ENCODE peak calls at places on chromosomes 7 and 10, in eight cellular contexts. One of them, this sample, is unnamed.

GRCh38 chr7:22617166-22617565 is 109.8 kb upstream of the IL6 start:
- DNase-seq in CD8-positive, alpha-beta T cell: no peak
- DNase-seq in stomach: no peak
- DNase-seq in epithelial cell of proximal tubule: no peak
- DNase-seq in AG09309: no peak
- DNase-seq in CD4-positive, alpha-beta T cell: no peak
- DNase-seq in WTC11: no peak
- DNase-seq in HL-60: no peak
- DNase-seq in this sample: no peak

GRCh38 chr10:52864459-52865106 is 92.0 kb upstream of the MBL2 start:
- DNase-seq in HL-60: no peak
- DNase-seq in CD4-positive, alpha-beta T cell: no peak
- DNase-seq in epithelial cell of proximal tubule: peak
- DNase-seq in AG09309: peak
- DNase-seq in CD8-positive, alpha-beta T cell: no peak
- DNase-seq in WTC11: peak
- DNase-seq in stomach: no peak
- DNase-seq in this sample: no peak

GRCh38 chr7:47361746-47362215 is 220.1 kb downstream of the TNS3 start:
- DNase-seq in HL-60: no peak
- DNase-seq in epithelial cell of proximal tubule: peak
- DNase-seq in WTC11: no peak
- DNase-seq in CD4-positive, alpha-beta T cell: no peak
- DNase-seq in CD8-positive, alpha-beta T cell: no peak
- DNase-seq in stomach: peak
- DNase-seq in AG09309: peak
- DNase-seq in this sample: no peak

GRCh38 chr7:23696916-23697441 is 13.0 kb upstream of the STK31 start:
- DNase-seq in WTC11: peak
- DNase-seq in CD8-positive, alpha-beta T cell: peak
- DNase-seq in stomach: peak
- DNase-seq in CD4-positive, alpha-beta T cell: peak
- DNase-seq in HL-60: peak
- DNase-seq in epithelial cell of proximal tubule: no peak
- DNase-seq in AG09309: no peak
- DNase-seq in this sample: peak

GRCh38 chr7:135152447-135152846 is 4.6 kb downstream of the TMEM140 start:
- DNase-seq in stomach: no peak
- DNase-seq in epithelial cell of proximal tubule: no peak
- DNase-seq in CD8-positive, alpha-beta T cell: no peak
- DNase-seq in WTC11: no peak
- DNase-seq in AG09309: no peak
- DNase-seq in HL-60: no peak
- DNase-seq in CD4-positive, alpha-beta T cell: no peak
- DNase-seq in this sample: no peak

GRCh38 chr10:78225611-78226010 is 191.9 kb downstream of the RPS24 start:
- DNase-seq in CD4-positive, alpha-beta T cell: no peak
- DNase-seq in HL-60: no peak
- DNase-seq in WTC11: no peak
- DNase-seq in stomach: no peak
- DNase-seq in CD8-positive, alpha-beta T cell: no peak
- DNase-seq in epithelial cell of proximal tubule: no peak
- DNase-seq in AG09309: no peak
- DNase-seq in this sample: no peak

GRCh38 chr7:2829040-2829439 is 15.1 kb downstream of the GNA12 start:
- DNase-seq in CD8-positive, alpha-beta T cell: no peak
- DNase-seq in CD4-positive, alpha-beta T cell: no peak
- DNase-seq in stomach: no peak
- DNase-seq in WTC11: no peak
- DNase-seq in epithelial cell of proximal tubule: no peak
- DNase-seq in AG09309: no peak
- DNase-seq in HL-60: no peak
- DNase-seq in this sample: no peak

GRCh38 chr7:35526645-35527044 is 168.3 kb downstream of the HERPUD2 start:
- DNase-seq in CD8-positive, alpha-beta T cell: no peak
- DNase-seq in WTC11: no peak
- DNase-seq in epithelial cell of proximal tubule: no peak
- DNase-seq in HL-60: no peak
- DNase-seq in stomach: no peak
- DNase-seq in AG09309: no peak
- DNase-seq in CD4-positive, alpha-beta T cell: no peak
- DNase-seq in this sample: no peak

GRCh38 chr10:77591238-77591880 is 46.2 kb downstream of the KCNMA1 start:
- DNase-seq in WTC11: no peak
- DNase-seq in stomach: no peak
- DNase-seq in CD4-positive, alpha-beta T cell: no peak
- DNase-seq in epithelial cell of proximal tubule: no peak
- DNase-seq in HL-60: no peak
- DNase-seq in AG09309: no peak
- DNase-seq in CD8-positive, alpha-beta T cell: no peak
- DNase-seq in this sample: no peak

DNA sequence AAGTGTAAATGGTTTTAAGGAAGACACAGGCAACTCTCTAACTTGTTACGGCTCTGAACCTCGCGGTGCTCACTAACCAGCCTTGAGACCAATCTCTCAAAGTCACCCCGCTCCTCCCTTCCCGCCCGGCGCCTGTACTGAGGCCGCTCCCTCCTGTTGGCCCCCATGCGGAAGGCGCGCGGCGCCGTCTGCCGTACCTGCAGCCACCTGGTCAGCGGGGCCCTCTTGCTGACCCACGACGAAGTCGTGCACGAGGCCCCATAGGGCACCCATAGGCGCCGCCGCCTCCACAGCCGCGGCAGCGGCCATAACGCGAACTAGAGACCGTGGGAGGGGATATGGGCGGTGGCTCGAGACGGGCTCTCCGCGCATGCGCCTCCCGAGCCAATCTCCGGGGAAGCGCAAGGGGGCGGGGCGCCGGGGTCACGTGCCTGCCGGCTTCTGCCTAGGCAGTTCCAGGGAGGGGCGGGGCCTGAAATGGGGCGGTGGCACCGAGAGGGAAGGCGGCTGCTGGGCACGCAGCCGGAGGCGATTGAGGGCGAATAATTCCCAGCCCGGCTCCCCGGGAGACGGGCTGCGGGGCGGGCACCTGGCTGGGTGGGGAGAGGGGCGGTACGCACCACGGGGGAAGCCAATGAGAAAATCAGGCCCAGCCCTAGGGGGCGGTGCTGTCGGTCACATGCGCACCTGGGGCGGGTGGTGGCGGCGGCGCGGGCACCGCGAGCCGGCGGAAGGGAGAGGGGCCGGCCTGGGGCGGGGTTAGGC is at the start of gene MMS19:
- DNase-seq in HL-60: peak
- DNase-seq in WTC11: peak
- DNase-seq in AG09309: peak
- DNase-seq in CD4-positive, alpha-beta T cell: peak
- DNase-seq in CD8-positive, alpha-beta T cell: peak
- DNase-seq in stomach: peak
- DNase-seq in epithelial cell of proximal tubule: peak
- DNase-seq in this sample: peak
- TF ChIP-seq CTCF in HL-60: no peak
- TF ChIP-seq CTCF in WTC11: no peak
- TF ChIP-seq CTCF in AG09309: no peak
- TF ChIP-seq CTCF in CD4-positive, alpha-beta T cell: no peak
- TF ChIP-seq CTCF in CD8-positive, alpha-beta T cell: no peak
- TF ChIP-seq CTCF in stomach: no peak
- TF ChIP-seq CTCF in epithelial cell of proximal tubule: no peak
- TF ChIP-seq CTCF in this sample: no peak

DNA sequence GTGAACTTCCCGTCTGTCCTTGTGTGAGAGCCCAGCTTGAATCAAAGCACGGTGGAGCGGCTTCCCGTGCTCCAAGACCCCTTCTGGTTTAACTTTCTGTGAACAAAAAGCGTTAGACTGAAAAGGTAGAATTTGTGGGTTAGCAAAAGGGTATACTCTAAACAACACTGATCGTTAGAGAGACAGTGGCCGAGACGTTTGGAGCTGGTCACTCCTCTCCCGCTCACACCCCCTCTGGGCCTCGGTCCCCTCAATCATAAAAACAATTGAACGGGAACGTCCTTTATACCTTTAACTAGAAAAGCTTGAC is 502 bp downstream of the PRKRIP1 start:
- DNase-seq in AG09309: no peak
- DNase-seq in WTC11: no peak
- DNase-seq in HL-60: no peak
- DNase-seq in epithelial cell of proximal tubule: no peak
- DNase-seq in CD8-positive, alpha-beta T cell: no peak
- DNase-seq in stomach: no peak
- DNase-seq in CD4-positive, alpha-beta T cell: no peak
- DNase-seq in this sample: no peak
- TF ChIP-seq CTCF in AG09309: no peak
- TF ChIP-seq CTCF in WTC11: no peak
- TF ChIP-seq CTCF in HL-60: no peak
- TF ChIP-seq CTCF in epithelial cell of proximal tubule: no peak
- TF ChIP-seq CTCF in CD8-positive, alpha-beta T cell: no peak
- TF ChIP-seq CTCF in stomach: no peak
- TF ChIP-seq CTCF in CD4-positive, alpha-beta T cell: no peak
- TF ChIP-seq CTCF in this sample: no peak

GRCh38 chr10:84234508-84234907 is 6.8 kb downstream of the LRIT1 start:
- DNase-seq in WTC11: no peak
- DNase-seq in CD8-positive, alpha-beta T cell: no peak
- DNase-seq in AG09309: no peak
- DNase-seq in HL-60: no peak
- DNase-seq in CD4-positive, alpha-beta T cell: no peak
- DNase-seq in stomach: no peak
- DNase-seq in epithelial cell of proximal tubule: no peak
- DNase-seq in this sample: no peak

GRCh38 chr10:84238909-84239308 is 2.4 kb downstream of the LRIT1 start:
- DNase-seq in WTC11: no peak
- DNase-seq in CD8-positive, alpha-beta T cell: no peak
- DNase-seq in epithelial cell of proximal tubule: no peak
- DNase-seq in CD4-positive, alpha-beta T cell: no peak
- DNase-seq in AG09309: no peak
- DNase-seq in stomach: no peak
- DNase-seq in HL-60: no peak
- DNase-seq in this sample: no peak

GRCh38 chr10:84235096-84235495 is 6.2 kb downstream of the LRIT1 start:
- DNase-seq in CD4-positive, alpha-beta T cell: no peak
- DNase-seq in stomach: no peak
- DNase-seq in CD8-positive, alpha-beta T cell: no peak
- DNase-seq in epithelial cell of proximal tubule: no peak
- DNase-seq in HL-60: no peak
- DNase-seq in AG09309: no peak
- DNase-seq in WTC11: no peak
- DNase-seq in this sample: no peak

GRCh38 chr10:84236807-84237198 is 4.5 kb downstream of the LRIT1 start:
- DNase-seq in AG09309: no peak
- DNase-seq in epithelial cell of proximal tubule: no peak
- DNase-seq in CD4-positive, alpha-beta T cell: no peak
- DNase-seq in CD8-positive, alpha-beta T cell: no peak
- DNase-seq in HL-60: no peak
- DNase-seq in WTC11: no peak
- DNase-seq in stomach: no peak
- DNase-seq in this sample: no peak

GRCh38 chr10:84237199-84238051 is 3.9 kb downstream of the LRIT1 start:
- DNase-seq in epithelial cell of proximal tubule: no peak
- DNase-seq in AG09309: no peak
- DNase-seq in HL-60: no peak
- DNase-seq in CD8-positive, alpha-beta T cell: no peak
- DNase-seq in WTC11: peak
- DNase-seq in CD4-positive, alpha-beta T cell: no peak
- DNase-seq in stomach: no peak
- DNase-seq in this sample: no peak
- TF ChIP-seq CTCF in epithelial cell of proximal tubule: no peak
- TF ChIP-seq CTCF in AG09309: no peak
- TF ChIP-seq CTCF in HL-60: no peak
- TF ChIP-seq CTCF in CD8-positive, alpha-beta T cell: no peak
- TF ChIP-seq CTCF in WTC11: peak
- TF ChIP-seq CTCF in CD4-positive, alpha-beta T cell: no peak
- TF ChIP-seq CTCF in stomach: no peak
- TF ChIP-seq CTCF in this sample: no peak

GRCh38 chr10:13079776-13080050 is 20.2 kb upstream of the OPTN start:
- DNase-seq in HL-60: no peak
- DNase-seq in CD4-positive, alpha-beta T cell: no peak
- DNase-seq in epithelial cell of proximal tubule: no peak
- DNase-seq in AG09309: no peak
- DNase-seq in stomach: no peak
- DNase-seq in WTC11: no peak
- DNase-seq in CD8-positive, alpha-beta T cell: no peak
- DNase-seq in this sample: no peak

GRCh38 chr10:13074562-13075451 is 25.2 kb upstream of the OPTN start:
- DNase-seq in HL-60: peak
- DNase-seq in WTC11: peak
- DNase-seq in CD4-positive, alpha-beta T cell: peak
- DNase-seq in epithelial cell of proximal tubule: no peak
- DNase-seq in stomach: peak
- DNase-seq in CD8-positive, alpha-beta T cell: no peak
- DNase-seq in AG09309: peak
- DNase-seq in this sample: peak

GRCh38 chr10:13086051-13086450 is 13.9 kb upstream of the OPTN start:
- DNase-seq in stomach: no peak
- DNase-seq in CD8-positive, alpha-beta T cell: no peak
- DNase-seq in CD4-positive, alpha-beta T cell: no peak
- DNase-seq in epithelial cell of proximal tubule: no peak
- DNase-seq in AG09309: no peak
- DNase-seq in HL-60: no peak
- DNase-seq in WTC11: no peak
- DNase-seq in this sample: no peak

GRCh38 chr10:13078912-13079775 is 20.8 kb upstream of the OPTN start:
- DNase-seq in HL-60: no peak
- DNase-seq in CD4-positive, alpha-beta T cell: no peak
- DNase-seq in CD8-positive, alpha-beta T cell: no peak
- DNase-seq in AG09309: no peak
- DNase-seq in stomach: no peak
- DNase-seq in epithelial cell of proximal tubule: no peak
- DNase-seq in WTC11: no peak
- DNase-seq in this sample: no peak

GRCh38 chr10:13080643-13081042 is 19.3 kb upstream of the OPTN start:
- DNase-seq in CD4-positive, alpha-beta T cell: no peak
- DNase-seq in HL-60: no peak
- DNase-seq in stomach: no peak
- DNase-seq in CD8-positive, alpha-beta T cell: no peak
- DNase-seq in WTC11: no peak
- DNase-seq in AG09309: no peak
- DNase-seq in epithelial cell of proximal tubule: no peak
- DNase-seq in this sample: no peak
- TF ChIP-seq CTCF in CD4-positive, alpha-beta T cell: no peak
- TF ChIP-seq CTCF in HL-60: no peak
- TF ChIP-seq CTCF in stomach: no peak
- TF ChIP-seq CTCF in CD8-positive, alpha-beta T cell: no peak
- TF ChIP-seq CTCF in WTC11: no peak
- TF ChIP-seq CTCF in AG09309: no peak
- TF ChIP-seq CTCF in epithelial cell of proximal tubule: no peak
- TF ChIP-seq CTCF in this sample: no peak

GRCh38 chr10:131312261-131312801 is 810 bp upstream of the TCERG1L start:
- DNase-seq in CD8-positive, alpha-beta T cell: no peak
- DNase-seq in CD4-positive, alpha-beta T cell: no peak
- DNase-seq in AG09309: no peak
- DNase-seq in WTC11: peak
- DNase-seq in HL-60: no peak
- DNase-seq in stomach: no peak
- DNase-seq in epithelial cell of proximal tubule: no peak
- DNase-seq in this sample: no peak
- TF ChIP-seq CTCF in CD8-positive, alpha-beta T cell: no peak
- TF ChIP-seq CTCF in CD4-positive, alpha-beta T cell: no peak
- TF ChIP-seq CTCF in AG09309: no peak
- TF ChIP-seq CTCF in WTC11: peak
- TF ChIP-seq CTCF in HL-60: no peak
- TF ChIP-seq CTCF in stomach: no peak
- TF ChIP-seq CTCF in epithelial cell of proximal tubule: no peak
- TF ChIP-seq CTCF in this sample: no peak